ENCODE peak calls at places on chromosomes 12 and 14, in eight cellular contexts. One of them, this sample, is unnamed.

GRCh38 chr12:11500222-11500860 is 105.0 kb upstream of the PRB2 start:
- DNase-seq in suprapubic skin: no peak
- DNase-seq in CD14-positive monocyte: peak
- DNase-seq in OCI-LY7: peak
- DNase-seq in tibial artery: peak
- DNase-seq in NB4: peak
- DNase-seq in astrocyte of the cerebellum: peak
- DNase-seq in bronchial epithelial cell: peak
- DNase-seq in this sample: peak

GRCh38 chr12:56046027-56046780 is 4.5 kb downstream of the RPS26 start:
- DNase-seq in astrocyte of the cerebellum: no peak
- DNase-seq in suprapubic skin: no peak
- DNase-seq in tibial artery: no peak
- DNase-seq in bronchial epithelial cell: no peak
- DNase-seq in NB4: peak
- DNase-seq in OCI-LY7: no peak
- DNase-seq in CD14-positive monocyte: no peak
- DNase-seq in this sample: no peak

GRCh38 chr14:88164906-88165534 is 158.0 kb downstream of the KCNK10 start:
- DNase-seq in CD14-positive monocyte: no peak
- DNase-seq in OCI-LY7: no peak
- DNase-seq in bronchial epithelial cell: no peak
- DNase-seq in suprapubic skin: no peak
- DNase-seq in astrocyte of the cerebellum: no peak
- DNase-seq in NB4: no peak
- DNase-seq in tibial artery: no peak
- DNase-seq in this sample: no peak

GRCh38 chr12:58557156-58557555 is 363.1 kb downstream of the LRIG3 start:
- DNase-seq in bronchial epithelial cell: peak
- DNase-seq in astrocyte of the cerebellum: no peak
- DNase-seq in NB4: no peak
- DNase-seq in OCI-LY7: no peak
- DNase-seq in tibial artery: no peak
- DNase-seq in suprapubic skin: no peak
- DNase-seq in CD14-positive monocyte: no peak
- DNase-seq in this sample: no peak

GRCh38 chr14:63275611-63276010 is 43.1 kb downstream of the GPHB5 start:
- DNase-seq in tibial artery: no peak
- DNase-seq in astrocyte of the cerebellum: no peak
- DNase-seq in NB4: no peak
- DNase-seq in suprapubic skin: no peak
- DNase-seq in CD14-positive monocyte: no peak
- DNase-seq in bronchial epithelial cell: no peak
- DNase-seq in OCI-LY7: no peak
- DNase-seq in this sample: no peak

GRCh38 chr12:2751686-2752085 is 43.1 kb upstream of the FKBP4 start:
- DNase-seq in bronchial epithelial cell: no peak
- DNase-seq in suprapubic skin: no peak
- DNase-seq in CD14-positive monocyte: no peak
- DNase-seq in tibial artery: no peak
- DNase-seq in NB4: no peak
- DNase-seq in OCI-LY7: no peak
- DNase-seq in astrocyte of the cerebellum: no peak
- DNase-seq in this sample: no peak

GRCh38 chr12:27524839-27525238 is 833 bp downstream of the PPFIBP1 start:
- DNase-seq in bronchial epithelial cell: peak
- DNase-seq in NB4: peak
- DNase-seq in CD14-positive monocyte: no peak
- DNase-seq in suprapubic skin: no peak
- DNase-seq in astrocyte of the cerebellum: no peak
- DNase-seq in OCI-LY7: no peak
- DNase-seq in tibial artery: no peak
- DNase-seq in this sample: no peak

GRCh38 chr12:76040461-76040860 is 8.9 kb upstream of the PHLDA1 start:
- DNase-seq in suprapubic skin: no peak
- DNase-seq in NB4: no peak
- DNase-seq in tibial artery: no peak
- DNase-seq in CD14-positive monocyte: no peak
- DNase-seq in OCI-LY7: no peak
- DNase-seq in bronchial epithelial cell: no peak
- DNase-seq in astrocyte of the cerebellum: no peak
- DNase-seq in this sample: no peak

GRCh38 chr12:26608706-26609105 is 224.3 kb downstream of the ITPR2 start:
- DNase-seq in OCI-LY7: no peak
- DNase-seq in suprapubic skin: no peak
- DNase-seq in CD14-positive monocyte: no peak
- DNase-seq in bronchial epithelial cell: no peak
- DNase-seq in tibial artery: no peak
- DNase-seq in NB4: no peak
- DNase-seq in astrocyte of the cerebellum: no peak
- DNase-seq in this sample: no peak

GRCh38 chr12:8697476-8698131 is at the start of gene RIMKLB:
- DNase-seq in tibial artery: peak
- DNase-seq in OCI-LY7: peak
- DNase-seq in suprapubic skin: peak
- DNase-seq in astrocyte of the cerebellum: no peak
- DNase-seq in NB4: peak
- DNase-seq in bronchial epithelial cell: peak
- DNase-seq in CD14-positive monocyte: peak
- DNase-seq in this sample: no peak

GRCh38 chr12:6851153-6851920 is at the start of gene CDCA3:
- DNase-seq in OCI-LY7: peak
- DNase-seq in bronchial epithelial cell: peak
- DNase-seq in NB4: peak
- DNase-seq in CD14-positive monocyte: peak
- DNase-seq in astrocyte of the cerebellum: peak
- DNase-seq in tibial artery: peak
- DNase-seq in suprapubic skin: peak
- DNase-seq in this sample: no peak

GRCh38 chr12:65825323-65825572 is 965 bp downstream of the HMGA2 start:
- DNase-seq in CD14-positive monocyte: no peak
- DNase-seq in tibial artery: no peak
- DNase-seq in suprapubic skin: no peak
- DNase-seq in bronchial epithelial cell: no peak
- DNase-seq in OCI-LY7: no peak
- DNase-seq in NB4: no peak
- DNase-seq in astrocyte of the cerebellum: no peak
- DNase-seq in this sample: no peak

GRCh38 chr12:47903151-47903611 is 1.6 kb downstream of the VDR start:
- DNase-seq in NB4: peak
- DNase-seq in OCI-LY7: no peak
- DNase-seq in CD14-positive monocyte: no peak
- DNase-seq in bronchial epithelial cell: peak
- DNase-seq in suprapubic skin: no peak
- DNase-seq in astrocyte of the cerebellum: peak
- DNase-seq in tibial artery: peak
- DNase-seq in this sample: no peak

GRCh38 chr12:100239589-100239988 is 27.3 kb downstream of the DEPDC4 start:
- DNase-seq in NB4: no peak
- DNase-seq in CD14-positive monocyte: no peak
- DNase-seq in bronchial epithelial cell: no peak
- DNase-seq in suprapubic skin: no peak
- DNase-seq in astrocyte of the cerebellum: no peak
- DNase-seq in tibial artery: no peak
- DNase-seq in OCI-LY7: no peak
- DNase-seq in this sample: no peak

GRCh38 chr12:94603434-94604068 is 46.8 kb downstream of the TMCC3 start:
- DNase-seq in NB4: peak
- DNase-seq in astrocyte of the cerebellum: no peak
- DNase-seq in OCI-LY7: peak
- DNase-seq in tibial artery: no peak
- DNase-seq in suprapubic skin: no peak
- DNase-seq in CD14-positive monocyte: no peak
- DNase-seq in bronchial epithelial cell: peak
- DNase-seq in this sample: no peak

GRCh38 chr14:99274346-99275221 is 2.6 kb upstream of the BCL11B start:
- DNase-seq in tibial artery: peak
- DNase-seq in OCI-LY7: no peak
- DNase-seq in CD14-positive monocyte: no peak
- DNase-seq in NB4: peak
- DNase-seq in suprapubic skin: peak
- DNase-seq in astrocyte of the cerebellum: peak
- DNase-seq in bronchial epithelial cell: peak
- DNase-seq in this sample: no peak

GRCh38 chr12:79174656-79175055 is 310.1 kb downstream of the SYT1 start:
- DNase-seq in bronchial epithelial cell: peak
- DNase-seq in CD14-positive monocyte: no peak
- DNase-seq in OCI-LY7: peak
- DNase-seq in suprapubic skin: no peak
- DNase-seq in NB4: peak
- DNase-seq in astrocyte of the cerebellum: peak
- DNase-seq in tibial artery: no peak
- DNase-seq in this sample: no peak

GRCh38 chr12:132279184-132279889 is 50.1 kb downstream of the GALNT9 start:
- DNase-seq in tibial artery: no peak
- DNase-seq in NB4: peak
- DNase-seq in astrocyte of the cerebellum: no peak
- DNase-seq in CD14-positive monocyte: peak
- DNase-seq in bronchial epithelial cell: no peak
- DNase-seq in OCI-LY7: no peak
- DNase-seq in suprapubic skin: no peak
- DNase-seq in this sample: peak

GRCh38 chr14:24943024-24943423 is 106.9 kb downstream of the STXBP6 start:
- DNase-seq in CD14-positive monocyte: no peak
- DNase-seq in NB4: no peak
- DNase-seq in suprapubic skin: peak
- DNase-seq in astrocyte of the cerebellum: no peak
- DNase-seq in OCI-LY7: no peak
- DNase-seq in tibial artery: no peak
- DNase-seq in bronchial epithelial cell: no peak
- DNase-seq in this sample: no peak
- TF ChIP-seq CTCF in CD14-positive monocyte: no peak
- TF ChIP-seq CTCF in NB4: no peak
- TF ChIP-seq CTCF in suprapubic skin: no peak
- TF ChIP-seq CTCF in astrocyte of the cerebellum: no peak
- TF ChIP-seq CTCF in OCI-LY7: no peak
- TF ChIP-seq CTCF in tibial artery: no peak
- TF ChIP-seq CTCF in bronchial epithelial cell: no peak
- TF ChIP-seq CTCF in this sample: no peak

GRCh38 chr12:112258926-112259325 is 123.3 kb downstream of the HECTD4 start:
- DNase-seq in bronchial epithelial cell: no peak
- DNase-seq in OCI-LY7: no peak
- DNase-seq in CD14-positive monocyte: no peak
- DNase-seq in tibial artery: no peak
- DNase-seq in suprapubic skin: no peak
- DNase-seq in astrocyte of the cerebellum: no peak
- DNase-seq in NB4: no peak
- DNase-seq in this sample: no peak

GRCh38 chr12:112256780-112257179 is 125.5 kb downstream of the HECTD4 start:
- DNase-seq in astrocyte of the cerebellum: no peak
- DNase-seq in tibial artery: no peak
- DNase-seq in NB4: no peak
- DNase-seq in suprapubic skin: no peak
- DNase-seq in bronchial epithelial cell: no peak
- DNase-seq in CD14-positive monocyte: no peak
- DNase-seq in OCI-LY7: no peak
- DNase-seq in this sample: no peak

GRCh38 chr12:112266473-112266872 is 115.8 kb downstream of the HECTD4 start:
- DNase-seq in astrocyte of the cerebellum: no peak
- DNase-seq in bronchial epithelial cell: no peak
- DNase-seq in tibial artery: no peak
- DNase-seq in NB4: no peak
- DNase-seq in suprapubic skin: no peak
- DNase-seq in CD14-positive monocyte: no peak
- DNase-seq in OCI-LY7: no peak
- DNase-seq in this sample: no peak

DNA sequence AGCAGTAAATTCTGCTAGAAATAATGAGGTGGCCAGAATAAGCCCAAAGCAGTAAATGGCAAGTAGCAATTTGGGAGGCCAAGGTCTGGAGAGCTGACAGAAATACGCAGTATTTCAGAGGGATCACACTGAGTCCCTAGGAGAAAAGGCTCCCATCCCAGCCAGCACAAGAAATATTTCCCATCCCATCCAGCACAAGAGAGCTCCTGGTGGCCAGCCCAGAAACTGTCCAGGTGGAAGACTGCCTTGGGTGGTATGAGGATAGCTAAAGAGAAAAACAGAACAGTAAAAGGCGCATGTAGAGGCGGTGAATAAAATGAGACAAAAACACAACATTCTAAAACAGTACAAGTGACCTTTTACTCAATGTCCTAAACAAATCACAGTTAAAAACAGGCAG is 120.7 kb downstream of the HECTD4 start:
- DNase-seq in NB4: no peak
- DNase-seq in CD14-positive monocyte: no peak
- DNase-seq in suprapubic skin: no peak
- DNase-seq in bronchial epithelial cell: no peak
- DNase-seq in OCI-LY7: no peak
- DNase-seq in astrocyte of the cerebellum: no peak
- DNase-seq in tibial artery: no peak
- DNase-seq in this sample: no peak
- TF ChIP-seq CTCF in NB4: peak
- TF ChIP-seq CTCF in CD14-positive monocyte: no peak
- TF ChIP-seq CTCF in suprapubic skin: no peak
- TF ChIP-seq CTCF in bronchial epithelial cell: peak
- TF ChIP-seq CTCF in OCI-LY7: no peak
- TF ChIP-seq CTCF in astrocyte of the cerebellum: peak
- TF ChIP-seq CTCF in tibial artery: no peak
- TF ChIP-seq CTCF in this sample: peak

DNA sequence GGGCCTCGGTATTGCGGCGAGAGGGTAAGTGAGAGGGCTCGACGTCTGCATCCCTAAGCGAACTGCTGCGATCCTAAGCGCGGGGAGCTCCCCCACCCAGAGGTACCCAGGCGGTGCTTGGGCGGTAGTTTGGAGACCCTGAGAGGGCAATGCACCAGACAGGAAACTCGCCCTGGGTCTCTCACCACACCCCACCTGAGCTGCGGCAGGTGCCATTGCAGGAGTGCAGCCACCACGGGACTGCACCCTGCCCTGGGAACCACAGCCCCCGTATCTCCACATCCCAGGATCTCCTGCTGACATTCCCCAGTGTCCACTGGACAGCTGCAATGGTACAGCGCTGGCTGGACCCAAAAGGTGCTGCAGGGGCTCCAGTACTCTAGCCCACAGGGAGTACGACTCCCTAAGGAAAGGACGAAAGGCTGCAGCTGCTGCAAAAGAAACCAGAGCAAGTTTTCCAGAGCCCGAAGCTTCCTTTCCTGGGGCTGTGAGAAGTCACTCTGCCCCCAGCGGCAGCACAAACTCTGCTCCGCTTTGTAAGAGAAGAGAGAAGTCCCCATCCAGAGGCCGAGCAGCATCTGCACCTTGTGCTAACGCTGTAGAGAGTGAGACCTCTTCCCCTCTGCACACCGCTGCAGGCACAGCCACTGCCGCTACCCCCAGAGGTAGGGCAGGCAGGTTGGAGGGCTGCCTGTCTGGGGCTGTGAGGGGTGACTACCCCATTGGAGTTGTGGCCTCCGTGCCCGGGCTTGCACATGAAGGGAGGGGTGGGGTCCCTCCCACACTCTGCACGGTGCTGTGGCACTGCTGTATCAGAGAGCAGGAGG is 31.1 kb upstream of the MON2 start:
- DNase-seq in bronchial epithelial cell: peak
- DNase-seq in astrocyte of the cerebellum: peak
- DNase-seq in suprapubic skin: no peak
- DNase-seq in NB4: peak
- DNase-seq in OCI-LY7: peak
- DNase-seq in CD14-positive monocyte: peak
- DNase-seq in tibial artery: peak
- DNase-seq in this sample: no peak
- TF ChIP-seq CTCF in bronchial epithelial cell: peak
- TF ChIP-seq CTCF in astrocyte of the cerebellum: peak
- TF ChIP-seq CTCF in suprapubic skin: no peak
- TF ChIP-seq CTCF in NB4: peak
- TF ChIP-seq CTCF in OCI-LY7: peak
- TF ChIP-seq CTCF in CD14-positive monocyte: peak
- TF ChIP-seq CTCF in tibial artery: peak
- TF ChIP-seq CTCF in this sample: peak

GRCh38 chr12:13627536-13627935 is 353.9 kb downstream of the GRIN2B start:
- DNase-seq in tibial artery: no peak
- DNase-seq in bronchial epithelial cell: no peak
- DNase-seq in CD14-positive monocyte: no peak
- DNase-seq in OCI-LY7: no peak
- DNase-seq in suprapubic skin: no peak
- DNase-seq in NB4: no peak
- DNase-seq in astrocyte of the cerebellum: no peak
- DNase-seq in this sample: no peak
- TF ChIP-seq CTCF in tibial artery: no peak
- TF ChIP-seq CTCF in bronchial epithelial cell: no peak
- TF ChIP-seq CTCF in CD14-positive monocyte: no peak
- TF ChIP-seq CTCF in OCI-LY7: no peak
- TF ChIP-seq CTCF in suprapubic skin: no peak
- TF ChIP-seq CTCF in NB4: no peak
- TF ChIP-seq CTCF in astrocyte of the cerebellum: no peak
- TF ChIP-seq CTCF in this sample: no peak

This sample was measured in chondrocyte.